ENCODE peak calls at places on chromosomes 16 and 17, in five cellular contexts. One of them, this sample, is unnamed.

GRCh38 chr16:20905576-20905975 is 5.0 kb downstream of the LYRM1 start:
- DNase-seq in fibroblast of lung: no peak
- DNase-seq in CD8-positive, alpha-beta T cell: no peak
- DNase-seq in skeletal muscle cell: no peak
- DNase-seq in fibroblast of mammary gland: peak
- DNase-seq in this sample: no peak

GRCh38 chr16:53744449-53744848 is 40.5 kb downstream of the FTO start:
- DNase-seq in fibroblast of lung: no peak
- DNase-seq in CD8-positive, alpha-beta T cell: peak
- DNase-seq in skeletal muscle cell: no peak
- DNase-seq in fibroblast of mammary gland: no peak
- DNase-seq in this sample: no peak

GRCh38 chr16:56617212-56618085 is 8.1 kb upstream of the MT1E start:
- DNase-seq in fibroblast of lung: peak
- DNase-seq in CD8-positive, alpha-beta T cell: no peak
- DNase-seq in skeletal muscle cell: no peak
- DNase-seq in fibroblast of mammary gland: peak
- DNase-seq in this sample: peak

GRCh38 chr16:75080205-75081029 is 36.2 kb downstream of the LDHD start:
- DNase-seq in fibroblast of lung: peak
- DNase-seq in CD8-positive, alpha-beta T cell: no peak
- DNase-seq in skeletal muscle cell: peak
- DNase-seq in fibroblast of mammary gland: peak
- DNase-seq in this sample: no peak

GRCh38 chr16:25633549-25633948 is 58.2 kb upstream of the HS3ST4 start:
- DNase-seq in fibroblast of lung: no peak
- DNase-seq in CD8-positive, alpha-beta T cell: no peak
- DNase-seq in skeletal muscle cell: no peak
- DNase-seq in fibroblast of mammary gland: peak
- DNase-seq in this sample: no peak

GRCh38 chr17:78409191-78409621 is 30.8 kb downstream of the PGS1 start:
- DNase-seq in fibroblast of lung: no peak
- DNase-seq in CD8-positive, alpha-beta T cell: no peak
- DNase-seq in skeletal muscle cell: no peak
- DNase-seq in fibroblast of mammary gland: no peak
- DNase-seq in this sample: peak

GRCh38 chr17:794876-795275 is 12.7 kb downstream of the MRM3 start:
- DNase-seq in fibroblast of lung: peak
- DNase-seq in CD8-positive, alpha-beta T cell: peak
- DNase-seq in skeletal muscle cell: peak
- DNase-seq in fibroblast of mammary gland: peak
- DNase-seq in this sample: peak

GRCh38 chr17:47299239-47299910 is 24.4 kb upstream of the EFCAB13 start:
- DNase-seq in fibroblast of lung: no peak
- DNase-seq in CD8-positive, alpha-beta T cell: no peak
- DNase-seq in skeletal muscle cell: no peak
- DNase-seq in fibroblast of mammary gland: no peak
- DNase-seq in this sample: no peak

GRCh38 chr17:54916721-54917120 is 16.1 kb downstream of the TOM1L1 start:
- DNase-seq in fibroblast of lung: no peak
- DNase-seq in CD8-positive, alpha-beta T cell: no peak
- DNase-seq in skeletal muscle cell: no peak
- DNase-seq in fibroblast of mammary gland: no peak
- DNase-seq in this sample: no peak

DNA sequence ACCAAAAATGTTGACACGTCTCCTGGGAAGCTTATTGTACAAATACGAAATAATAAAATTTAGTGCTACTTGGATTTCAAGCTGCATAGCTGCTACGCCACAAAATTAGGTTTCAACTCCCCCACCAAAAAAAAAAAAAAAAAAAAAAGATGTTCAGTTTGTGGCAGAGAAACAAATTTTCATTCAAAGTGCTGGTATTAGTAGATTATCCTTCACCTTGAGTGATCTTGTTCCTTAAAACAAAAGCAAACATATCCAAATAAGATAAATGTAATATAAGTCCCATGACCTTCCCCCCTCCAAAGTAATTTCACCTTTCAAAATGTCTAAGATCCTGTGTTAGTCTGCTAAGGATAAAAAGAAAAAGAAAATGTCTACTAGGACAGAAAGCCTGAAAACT is 2.2 kb downstream of the TOB1 start:
- DNase-seq in fibroblast of lung: no peak
- DNase-seq in CD8-positive, alpha-beta T cell: no peak
- DNase-seq in skeletal muscle cell: no peak
- DNase-seq in fibroblast of mammary gland: no peak
- DNase-seq in this sample: no peak
- H3K4me3 ChIP-seq in fibroblast of lung: peak
- H3K4me3 ChIP-seq in CD8-positive, alpha-beta T cell: peak
- H3K4me3 ChIP-seq in skeletal muscle cell: peak
- H3K4me3 ChIP-seq in fibroblast of mammary gland: peak
- H3K4me3 ChIP-seq in this sample: peak

GRCh38 chr16:12507366-12507765 is 296.3 kb downstream of the CPPED1 start:
- DNase-seq in fibroblast of lung: no peak
- DNase-seq in CD8-positive, alpha-beta T cell: no peak
- DNase-seq in skeletal muscle cell: peak
- DNase-seq in fibroblast of mammary gland: peak
- DNase-seq in this sample: no peak
- H3K4me3 ChIP-seq in fibroblast of lung: no peak
- H3K4me3 ChIP-seq in CD8-positive, alpha-beta T cell: no peak
- H3K4me3 ChIP-seq in skeletal muscle cell: no peak
- H3K4me3 ChIP-seq in fibroblast of mammary gland: no peak
- H3K4me3 ChIP-seq in this sample: no peak

GRCh38 chr16:30096862-30097563 is 1.0 kb upstream of the YPEL3 start:
- DNase-seq in fibroblast of lung: no peak
- DNase-seq in CD8-positive, alpha-beta T cell: no peak
- DNase-seq in skeletal muscle cell: no peak
- DNase-seq in fibroblast of mammary gland: no peak
- DNase-seq in this sample: no peak
- H3K4me3 ChIP-seq in fibroblast of lung: no peak
- H3K4me3 ChIP-seq in CD8-positive, alpha-beta T cell: no peak
- H3K4me3 ChIP-seq in skeletal muscle cell: peak
- H3K4me3 ChIP-seq in fibroblast of mammary gland: no peak
- H3K4me3 ChIP-seq in this sample: peak

GRCh38 chr16:13756411-13756810 is 163.5 kb upstream of the ERCC4 start:
- DNase-seq in fibroblast of lung: no peak
- DNase-seq in CD8-positive, alpha-beta T cell: no peak
- DNase-seq in skeletal muscle cell: no peak
- DNase-seq in fibroblast of mammary gland: no peak
- DNase-seq in this sample: no peak
- H3K4me3 ChIP-seq in fibroblast of lung: no peak
- H3K4me3 ChIP-seq in CD8-positive, alpha-beta T cell: no peak
- H3K4me3 ChIP-seq in skeletal muscle cell: no peak
- H3K4me3 ChIP-seq in fibroblast of mammary gland: no peak
- H3K4me3 ChIP-seq in this sample: no peak

GRCh38 chr17:20071824-20072691 is 62.9 kb downstream of the SPECC1 start:
- DNase-seq in fibroblast of lung: no peak
- DNase-seq in CD8-positive, alpha-beta T cell: no peak
- DNase-seq in skeletal muscle cell: no peak
- DNase-seq in fibroblast of mammary gland: peak
- DNase-seq in this sample: no peak

GRCh38 chr17:20074489-20074888 is 65.3 kb downstream of the SPECC1 start:
- DNase-seq in fibroblast of lung: no peak
- DNase-seq in CD8-positive, alpha-beta T cell: no peak
- DNase-seq in skeletal muscle cell: no peak
- DNase-seq in fibroblast of mammary gland: no peak
- DNase-seq in this sample: no peak

GRCh38 chr17:20074001-20074400 is 64.8 kb downstream of the SPECC1 start:
- DNase-seq in fibroblast of lung: no peak
- DNase-seq in CD8-positive, alpha-beta T cell: no peak
- DNase-seq in skeletal muscle cell: no peak
- DNase-seq in fibroblast of mammary gland: peak
- DNase-seq in this sample: no peak

GRCh38 chr17:20072692-20072992 is 63.5 kb downstream of the SPECC1 start:
- DNase-seq in fibroblast of lung: no peak
- DNase-seq in CD8-positive, alpha-beta T cell: no peak
- DNase-seq in skeletal muscle cell: no peak
- DNase-seq in fibroblast of mammary gland: no peak
- DNase-seq in this sample: no peak

GRCh38 chr17:20073056-20073979 is 64.2 kb downstream of the SPECC1 start:
- DNase-seq in fibroblast of lung: peak
- DNase-seq in CD8-positive, alpha-beta T cell: peak
- DNase-seq in skeletal muscle cell: no peak
- DNase-seq in fibroblast of mammary gland: peak
- DNase-seq in this sample: peak
- H3K4me3 ChIP-seq in fibroblast of lung: no peak
- H3K4me3 ChIP-seq in CD8-positive, alpha-beta T cell: peak
- H3K4me3 ChIP-seq in skeletal muscle cell: peak
- H3K4me3 ChIP-seq in fibroblast of mammary gland: peak
- H3K4me3 ChIP-seq in this sample: peak

DNA sequence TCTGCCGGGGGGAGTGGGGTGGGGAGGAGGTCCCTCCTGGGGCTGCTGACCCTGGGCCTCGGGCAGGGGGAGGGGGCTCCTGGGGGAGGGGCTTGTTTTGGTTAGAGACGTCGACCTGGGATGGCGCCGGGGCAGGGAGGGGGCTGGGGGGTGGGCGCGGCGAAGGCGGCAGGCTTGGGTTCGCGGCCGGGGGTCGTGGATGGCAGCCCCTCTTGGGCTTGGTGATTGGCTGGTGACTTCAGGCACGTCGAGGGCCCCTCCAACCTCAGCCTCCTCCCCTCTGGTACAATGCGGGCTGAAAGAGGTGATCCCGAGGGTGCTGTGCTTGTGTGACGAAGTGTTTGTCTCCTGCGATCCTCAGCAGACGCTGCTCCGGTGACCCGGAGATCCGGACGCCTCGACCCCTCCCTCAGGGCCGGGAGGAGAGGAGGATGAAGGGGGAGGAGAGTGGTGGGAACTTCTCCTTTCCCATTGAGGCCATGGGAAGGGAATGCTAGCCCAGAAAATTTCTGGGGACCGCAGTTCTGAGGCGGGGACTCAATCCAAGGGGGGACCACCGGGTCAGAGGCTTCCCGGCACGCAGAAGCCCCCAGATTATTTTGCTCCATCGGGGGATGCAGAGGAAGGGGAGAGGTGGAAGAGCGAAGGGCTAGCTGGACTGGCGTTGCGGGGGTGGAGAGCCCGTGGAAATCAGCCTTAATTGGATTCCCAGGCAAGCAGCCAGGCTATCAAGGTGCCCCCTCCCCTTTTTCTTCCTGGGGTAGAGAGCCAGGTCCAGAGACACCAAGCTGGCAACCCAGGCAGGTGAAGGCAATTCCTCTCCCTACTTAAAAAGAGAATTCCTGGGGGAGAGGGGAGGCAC is 44.0 kb downstream of the RAI1 start:
- DNase-seq in fibroblast of lung: no peak
- DNase-seq in CD8-positive, alpha-beta T cell: no peak
- DNase-seq in skeletal muscle cell: no peak
- DNase-seq in fibroblast of mammary gland: no peak
- DNase-seq in this sample: no peak
- H3K4me3 ChIP-seq in fibroblast of lung: no peak
- H3K4me3 ChIP-seq in CD8-positive, alpha-beta T cell: peak
- H3K4me3 ChIP-seq in skeletal muscle cell: peak
- H3K4me3 ChIP-seq in fibroblast of mammary gland: no peak
- H3K4me3 ChIP-seq in this sample: no peak

GRCh38 chr16:80931985-80932720 is 74.5 kb downstream of the CMC2 start:
- DNase-seq in fibroblast of lung: peak
- DNase-seq in CD8-positive, alpha-beta T cell: no peak
- DNase-seq in skeletal muscle cell: peak
- DNase-seq in fibroblast of mammary gland: peak
- DNase-seq in this sample: peak
- H3K4me3 ChIP-seq in fibroblast of lung: peak
- H3K4me3 ChIP-seq in CD8-positive, alpha-beta T cell: no peak
- H3K4me3 ChIP-seq in skeletal muscle cell: peak
- H3K4me3 ChIP-seq in fibroblast of mammary gland: peak
- H3K4me3 ChIP-seq in this sample: peak

This sample was measured in left lung.